ENCODE peak calls at places on chromosomes 4 and X, in ten cellular contexts. H, Z, K, S, Y, C, O, G, L and P are unnamed samples.

GRCh38 chrX:40039887-40040286 is 57.9 kb downstream of the BCOR start:
- DNase-seq in L (no peak), Y (no peak), H (no peak), Z (no peak), S (no peak), C (no peak), G (no peak), O (no peak), K (no peak), P (no peak)

GRCh38 chrX:154799554-154800348 is 5.5 kb downstream of the MPP1 start:
- DNase-seq in H (no peak), Y (no peak), L (no peak), S (no peak), K (no peak), Z (peak; percentile 73), O (no peak), C (no peak), G (no peak), P (no peak)

GRCh38 chr4:88818650-88819470 is 121.2 kb upstream of the NAP1L5 start:
- DNase-seq in C (peak; percentile 37), O (no peak), Z (peak; percentile 10), K (peak; percentile 61), H (peak; percentile 45), G (peak; percentile 33), S (peak; percentile 31), L (peak; percentile 11), Y (no peak), P (peak; percentile 14)

GRCh38 chr4:22842360-22842759 is 149.6 kb downstream of the GBA3 start:
- DNase-seq in Z (no peak), S (no peak), K (no peak), G (no peak), C (no peak), L (no peak), H (no peak), O (no peak), Y (no peak), P (no peak)

GRCh38 chr4:76342191-76342590 is 35.7 kb downstream of the STBD1 start:
- DNase-seq in Z (no peak), K (no peak), C (no peak), H (no peak), G (no peak), S (no peak), O (no peak), L (no peak), Y (no peak), P (no peak)

GRCh38 chr4:29805245-29805644 is 914.9 kb upstream of the PCDH7 start:
- DNase-seq in Y (no peak), O (no peak), K (no peak), L (no peak), G (no peak), S (peak; percentile 13), Z (no peak), H (no peak), C (no peak), P (no peak)

GRCh38 chr4:84852081-84852480 is 114.4 kb downstream of the WDFY3 start:
- DNase-seq in G (no peak), L (no peak), K (no peak), O (no peak), H (no peak), S (peak; percentile 22), Y (no peak), Z (no peak), C (no peak), P (no peak)

GRCh38 chr4:128068927-128069326 is 7.8 kb downstream of the LARP1B start:
- DNase-seq in Y (no peak), K (no peak), O (no peak), Z (peak; percentile 13), G (no peak), C (no peak), L (no peak), H (no peak), S (peak; percentile 48), P (no peak)

GRCh38 chr4:105369988-105370387 is 103.9 kb downstream of the PPA2 start:
- DNase-seq in S (no peak), Z (no peak), K (no peak), L (no peak), H (no peak), O (no peak), Y (no peak), C (no peak), G (no peak), P (no peak)

GRCh38 chrX:119692241-119693031 is 532 bp downstream of the SEPTIN6 start:
- DNase-seq in C (peak; percentile 5), Z (peak; percentile 47), Y (peak; percentile 54), K (peak; percentile 81), H (peak; percentile 38), L (peak; percentile 66), G (peak; percentile 53), S (no peak), O (no peak), P (no peak)